ENCODE peak calls at places on chromosomes 1 and 21, in six cellular contexts. R, Q, S, O, N and A are unnamed samples.

GRCh38 chr1:1304331-1305299 is 3.1 kb downstream of the ACAP3 start:
- DNase-seq in R (peak), Q (peak), S (no peak), O (peak), N (no peak), A (peak)

GRCh38 chr1:16991571-16991970 is 11.2 kb upstream of the MFAP2 start:
- DNase-seq in R (no peak), Q (no peak), S (no peak), O (no peak), N (no peak), A (no peak)

GRCh38 chr1:192539450-192540132 is 36.0 kb upstream of the RGS1 start:
- DNase-seq in R (no peak), Q (no peak), S (no peak), O (peak), N (no peak), A (no peak)

GRCh38 chr1:41662061-41662655 is 177.7 kb upstream of the EDN2 start:
- DNase-seq in R (peak), Q (peak), S (peak), O (peak), N (peak), A (peak)

GRCh38 chr1:62068302-62068936 is 126.2 kb upstream of the L1TD1 start:
- DNase-seq in R (no peak), Q (peak), S (no peak), O (no peak), N (no peak), A (no peak)

GRCh38 chr1:182601416-182601786 is 2.8 kb downstream of the RGS16 start:
- DNase-seq in R (peak), Q (peak), S (no peak), O (peak), N (peak), A (peak)

GRCh38 chr1:21572141-21572540 is 62.9 kb downstream of the ALPL start:
- DNase-seq in R (peak), Q (no peak), S (no peak), O (no peak), N (no peak), A (no peak)

GRCh38 chr1:218957971-218958370 is 215.7 kb upstream of the LYPLAL1 start:
- DNase-seq in R (no peak), Q (no peak), S (no peak), O (no peak), N (no peak), A (no peak)

GRCh38 chr1:59333626-59334277 is 36.9 kb downstream of the FGGY start:
- DNase-seq in R (no peak), Q (no peak), S (no peak), O (no peak), N (no peak), A (no peak)

GRCh38 chr1:233097546-233098254 is 147.3 kb downstream of the NTPCR start:
- DNase-seq in R (no peak), Q (no peak), S (no peak), O (no peak), N (no peak), A (no peak)

GRCh38 chr1:180889325-180889724 is 23.4 kb upstream of the KIAA1614 start:
- DNase-seq in R (no peak), Q (no peak), S (no peak), O (no peak), N (no peak), A (no peak)

GRCh38 chr1:40395211-40396175 is 22.0 kb downstream of the SMAP2 start:
- DNase-seq in R (no peak), Q (no peak), S (no peak), O (no peak), N (no peak), A (no peak)

GRCh38 chr1:17653728-17654351 is 101.3 kb upstream of the ACTL8 start:
- DNase-seq in R (peak), Q (peak), S (peak), O (no peak), N (no peak), A (no peak)

GRCh38 chr1:109193653-109194590 is 19.8 kb upstream of the SARS1 start:
- DNase-seq in R (peak), Q (peak), S (peak), O (no peak), N (peak), A (no peak)

GRCh38 chr1:212721388-212722247 is 22.0 kb upstream of the BATF3 start:
- DNase-seq in R (no peak), Q (no peak), S (no peak), O (no peak), N (no peak), A (no peak)

GRCh38 chr1:35461966-35462651 is 95.1 kb downstream of the KIAA0319L start:
- DNase-seq in R (no peak), Q (no peak), S (no peak), O (no peak), N (no peak), A (no peak)

GRCh38 chr1:162232034-162232433 is 144.6 kb downstream of the SPATA46 start:
- DNase-seq in R (no peak), Q (no peak), S (no peak), O (no peak), N (no peak), A (no peak)

GRCh38 chr1:64584479-64584878 is 114.5 kb downstream of the CACHD1 start:
- DNase-seq in R (no peak), Q (no peak), S (no peak), O (no peak), N (no peak), A (no peak)

GRCh38 chr1:150563340-150564038 is 14.3 kb downstream of the ADAMTSL4 start:
- DNase-seq in R (peak), Q (no peak), S (no peak), O (peak), N (no peak), A (peak)

GRCh38 chr1:201938440-201939005 is 7.8 kb downstream of the LMOD1 start:
- DNase-seq in R (no peak), Q (no peak), S (no peak), O (no peak), N (no peak), A (no peak)

GRCh38 chr1:65175171-65176070 is 27.4 kb downstream of the AK4 start:
- DNase-seq in R (no peak), Q (no peak), S (no peak), O (no peak), N (no peak), A (no peak)

GRCh38 chr1:2526824-2527552 is 592 bp upstream of the PANK4 start:
- DNase-seq in R (no peak), Q (peak), S (no peak), O (no peak), N (peak), A (peak)

GRCh38 chr1:7401814-7402547 is 369.1 kb upstream of the VAMP3 start:
- DNase-seq in R (no peak), Q (no peak), S (no peak), O (no peak), N (no peak), A (no peak)

GRCh38 chr1:91900538-91900937 is 14.6 kb upstream of the TGFBR3 start:
- DNase-seq in R (no peak), Q (no peak), S (no peak), O (no peak), N (no peak), A (no peak)

GRCh38 chr1:16724718-16725438 is 15.4 kb upstream of the RNU1-4 start:
- DNase-seq in R (no peak), Q (no peak), S (no peak), O (no peak), N (no peak), A (peak)

GRCh38 chr1:202835548-202836072 is 24.9 kb downstream of the PCAT6 start:
- DNase-seq in R (no peak), Q (no peak), S (no peak), O (no peak), N (no peak), A (no peak)

GRCh38 chr21:42406201-42406601 is 2.5 kb downstream of the UBASH3A start:
- DNase-seq in R (no peak), Q (no peak), S (no peak), O (no peak), N (no peak), A (no peak)

GRCh38 chr1:41357451-41358151 is 3.6 kb upstream of the FOXO6 start:
- DNase-seq in R (no peak), Q (peak), S (no peak), O (peak), N (no peak), A (peak)

GRCh38 chr1:21292991-21293536 is 2.8 kb upstream of the ECE1 start:
- DNase-seq in R (no peak), Q (no peak), S (no peak), O (no peak), N (peak), A (no peak)

GRCh38 chr1:235127774-235128452 is 724 bp downstream of the TOMM20 start:
- DNase-seq in R (no peak), Q (no peak), S (no peak), O (no peak), N (no peak), A (no peak)

GRCh38 chr1:38152351-38153082 is 105.9 kb upstream of the POU3F1 start:
- DNase-seq in R (peak), Q (peak), S (no peak), O (no peak), N (no peak), A (no peak)

GRCh38 chr1:48208251-48208650 is 14.3 kb upstream of the SLC5A9 start:
- DNase-seq in R (no peak), Q (no peak), S (no peak), O (no peak), N (no peak), A (no peak)

GRCh38 chr1:181112071-181112929 is 23.8 kb downstream of the IER5 start:
- DNase-seq in R (peak), Q (no peak), S (no peak), O (peak), N (no peak), A (peak)

GRCh38 chr1:152107984-152108898 is 7.0 kb downstream of the TCHH start:
- DNase-seq in R (no peak), Q (no peak), S (no peak), O (no peak), N (no peak), A (peak)

GRCh38 chr1:217274927-217275616 is 355.8 kb downstream of the GPATCH2 start:
- DNase-seq in R (no peak), Q (no peak), S (no peak), O (no peak), N (no peak), A (no peak)

GRCh38 chr1:197912739-197913494 is 4.3 kb upstream of the LHX9 start:
- DNase-seq in R (no peak), Q (no peak), S (no peak), O (no peak), N (no peak), A (no peak)

GRCh38 chr1:40899230-40899870 is 37.2 kb upstream of the CITED4 start:
- DNase-seq in R (no peak), Q (no peak), S (no peak), O (no peak), N (no peak), A (no peak)

GRCh38 chr1:97174039-97174704 is 452.6 kb downstream of the PTBP2 start:
- DNase-seq in R (no peak), Q (peak), S (no peak), O (no peak), N (no peak), A (no peak)

GRCh38 chr1:228211871-228212414 is 4.1 kb downstream of the OBSCN start:
- DNase-seq in R (no peak), Q (no peak), S (no peak), O (no peak), N (no peak), A (no peak)